ENCODE peak calls at places on chromosomes 7 and 10, in five cellular contexts. O is HCT116, G is K562, V is HepG2, W is GM12878. Q is an unnamed sample.

GRCh38 chr7:84697506-84697905 is 489.4 kb downstream of the SEMA3D start:
- DNase-seq in O (no peak), G (no peak), V (no peak), W (no peak), Q (no peak)

GRCh38 chr7:157004839-157005455 is 5.5 kb downstream of the MNX1 start:
- DNase-seq in O (no peak), G (no peak), V (no peak), W (no peak), Q (no peak)

GRCh38 chr10:71006497-71006896 is 118.1 kb upstream of the PCBD1 start:
- DNase-seq in O (no peak), G (no peak), V (no peak), W (no peak), Q (no peak)

GRCh38 chr10:59181668-59182067 is 5.2 kb downstream of the PHYHIPL start:
- DNase-seq in O (peak), G (no peak), V (peak), W (peak), Q (no peak)

GRCh38 chr7:29105191-29105590 is 41.1 kb downstream of the CPVL start:
- DNase-seq in O (peak), G (no peak), V (no peak), W (no peak), Q (no peak)

GRCh38 chr7:41711283-41712064 is 8.6 kb upstream of the INHBA start:
- DNase-seq in O (no peak), G (peak), V (peak), W (no peak), Q (no peak)

GRCh38 chr10:49381111-49381900 is 14.6 kb downstream of the DRGX start:
- DNase-seq in O (no peak), G (no peak), V (no peak), W (no peak), Q (no peak)

GRCh38 chr10:120184547-120185337 is 272.3 kb upstream of the PLPP4 start:
- DNase-seq in O (no peak), G (no peak), V (no peak), W (no peak), Q (no peak)

GRCh38 chr7:105978974-105979373 is 15.9 kb downstream of the CDHR3 start:
- DNase-seq in O (no peak), G (no peak), V (no peak), W (no peak), Q (no peak)

GRCh38 chr7:151897201-151897711 is 20.3 kb upstream of the PRKAG2 start:
- DNase-seq in O (no peak), G (no peak), V (no peak), W (no peak), Q (peak)
- TF ChIP-seq SP1 in O (no peak), G (no peak), V (no peak), W (no peak), Q (no peak)

DNA sequence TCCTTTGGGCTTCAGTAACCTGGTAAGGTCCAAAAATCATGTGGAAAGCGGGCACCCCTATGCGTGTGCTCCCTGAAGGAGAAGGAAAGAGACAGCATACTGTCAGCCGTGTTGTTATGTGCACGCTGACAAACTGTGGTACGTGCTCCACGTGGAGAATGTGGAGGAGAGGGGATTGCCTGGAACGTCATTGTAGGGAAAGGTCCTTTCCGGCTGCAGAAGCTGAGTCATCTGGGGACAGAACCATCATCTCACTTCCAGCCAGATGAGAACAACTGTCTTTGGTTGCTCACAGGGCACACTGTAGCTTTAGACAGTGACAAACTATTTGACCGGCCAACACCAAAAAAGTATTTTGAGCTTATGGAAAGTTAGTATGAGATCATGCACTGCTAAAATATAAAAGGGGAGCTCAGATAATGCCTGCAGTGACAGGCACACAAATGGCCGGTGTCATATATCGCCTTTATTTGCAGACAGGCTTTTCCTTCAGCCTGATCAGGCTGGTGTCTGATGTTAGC is 38.8 kb upstream of the GRB10 start:
- DNase-seq in O (no peak), G (peak), V (peak), W (no peak), Q (no peak)
- TF ChIP-seq RAD21 in O (no peak), G (no peak), V (no peak), W (no peak), Q (no peak)

GRCh38 chr10:34629120-34629519 is 186.0 kb downstream of the PARD3 start:
- DNase-seq in O (no peak), G (no peak), V (no peak), W (no peak), Q (no peak)

GRCh38 chr10:34626158-34626557 is 188.9 kb downstream of the PARD3 start:
- DNase-seq in O (no peak), G (no peak), V (no peak), W (no peak), Q (no peak)

GRCh38 chr10:34627331-34627730 is 187.8 kb downstream of the PARD3 start:
- DNase-seq in O (no peak), G (no peak), V (no peak), W (no peak), Q (no peak)

GRCh38 chr10:34627741-34628140 is 187.4 kb downstream of the PARD3 start:
- DNase-seq in O (no peak), G (no peak), V (peak), W (no peak), Q (no peak)

GRCh38 chr10:34628174-34628802 is 186.8 kb downstream of the PARD3 start:
- DNase-seq in O (no peak), G (peak), V (peak), W (no peak), Q (no peak)
- TF ChIP-seq SP1 in O (no peak), G (no peak), V (no peak), W (no peak), Q (no peak)

DNA sequence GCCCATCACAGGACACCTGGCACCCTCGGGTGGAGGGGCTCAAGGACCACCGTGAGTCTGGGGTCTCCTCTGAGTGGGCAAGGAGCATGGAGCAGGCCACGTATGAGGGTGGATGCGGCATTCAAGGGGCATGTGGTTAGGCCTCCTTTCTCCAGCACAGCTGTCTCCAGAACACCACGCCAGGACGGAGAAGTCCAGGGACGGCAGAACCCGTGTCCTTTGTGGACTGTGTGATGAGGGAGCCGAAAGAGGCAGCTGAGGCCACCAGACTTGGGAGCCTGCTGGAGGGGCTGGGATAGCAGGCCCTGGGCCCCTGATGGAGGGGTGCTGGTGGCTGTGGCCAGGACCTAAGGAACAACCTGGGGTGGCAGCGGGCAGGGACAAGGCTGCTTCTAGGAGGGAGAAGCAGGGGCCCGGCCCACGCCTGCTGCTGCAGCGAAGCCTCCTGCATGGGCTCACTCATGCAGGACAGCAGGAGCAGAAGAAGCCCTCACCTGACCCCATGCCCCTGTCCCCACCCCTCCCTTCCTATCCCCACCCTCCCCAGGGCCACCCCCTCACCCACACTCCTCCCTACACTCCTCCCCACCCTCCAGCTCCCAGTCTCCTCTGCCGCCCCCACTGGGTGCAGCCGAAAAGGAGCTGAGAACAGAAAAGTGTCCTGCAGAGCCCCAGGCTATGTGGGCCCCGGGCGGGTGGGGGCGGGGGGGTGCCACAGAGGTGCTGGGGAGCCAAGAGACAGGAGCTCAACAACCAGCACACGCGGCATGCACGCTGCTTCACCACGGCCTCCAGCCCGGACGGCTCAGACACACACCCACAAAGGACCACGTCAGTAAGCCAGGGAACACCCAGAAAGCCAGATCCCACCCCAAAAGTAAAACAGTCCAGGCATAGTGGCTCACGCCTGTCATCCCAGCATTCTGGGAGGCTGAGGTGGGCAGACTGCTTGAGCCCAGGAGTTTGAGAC is 29.7 kb downstream of the ZFAND2A start:
- DNase-seq in O (no peak), G (no peak), V (no peak), W (no peak), Q (no peak)
- TF ChIP-seq RAD21 in O (no peak), G (no peak), V (no peak), W (no peak), Q (no peak)

DNA sequence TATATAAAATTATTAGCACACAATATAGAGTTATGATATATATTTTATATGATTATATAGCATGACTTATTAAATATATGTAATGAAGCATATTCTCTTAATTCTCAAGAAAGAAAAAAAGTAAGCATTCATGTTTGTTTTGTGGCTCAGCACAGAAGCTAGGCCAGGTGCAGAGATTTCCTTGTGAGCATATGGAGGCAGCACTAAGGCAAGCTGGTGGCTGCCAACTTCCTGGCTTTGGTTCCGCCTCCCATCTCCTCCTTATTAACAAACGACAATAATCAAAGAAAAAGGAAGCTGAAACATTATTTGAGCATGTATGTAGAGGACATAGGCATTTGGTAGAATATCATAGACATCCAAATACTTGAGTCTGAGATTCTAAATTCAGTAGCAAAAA is 130.3 kb downstream of the ST7 start:
- DNase-seq in O (no peak), G (no peak), V (no peak), W (no peak), Q (no peak)
- TF ChIP-seq SP1 in O (no peak), G (no peak), V (no peak), W (no peak), Q (no peak)

DNA sequence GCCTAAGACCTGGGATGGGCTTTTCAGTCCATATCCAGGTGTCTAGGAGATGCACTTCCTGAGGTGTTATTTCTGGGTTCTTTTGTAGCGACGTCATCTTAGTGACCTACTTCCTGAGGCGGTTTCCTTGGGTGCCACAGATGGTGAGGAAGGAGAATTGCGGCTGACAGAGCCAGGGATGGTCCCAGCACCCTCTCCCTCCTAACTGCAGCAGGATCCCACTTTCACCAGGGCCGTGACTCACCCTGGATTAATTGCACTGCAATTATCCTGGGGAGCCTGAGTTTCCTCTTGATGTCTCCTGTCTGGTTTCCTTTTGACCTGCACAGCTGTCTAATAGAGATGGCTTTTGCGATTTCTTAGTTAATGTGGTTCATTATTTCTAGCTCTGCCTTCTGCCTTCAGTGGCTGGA is 271.7 kb downstream of the TCF7L2 start:
- DNase-seq in O (peak), G (no peak), V (no peak), W (no peak), Q (no peak)
- TF ChIP-seq RAD21 in O (no peak), G (no peak), V (no peak), W (no peak), Q (peak)

DNA sequence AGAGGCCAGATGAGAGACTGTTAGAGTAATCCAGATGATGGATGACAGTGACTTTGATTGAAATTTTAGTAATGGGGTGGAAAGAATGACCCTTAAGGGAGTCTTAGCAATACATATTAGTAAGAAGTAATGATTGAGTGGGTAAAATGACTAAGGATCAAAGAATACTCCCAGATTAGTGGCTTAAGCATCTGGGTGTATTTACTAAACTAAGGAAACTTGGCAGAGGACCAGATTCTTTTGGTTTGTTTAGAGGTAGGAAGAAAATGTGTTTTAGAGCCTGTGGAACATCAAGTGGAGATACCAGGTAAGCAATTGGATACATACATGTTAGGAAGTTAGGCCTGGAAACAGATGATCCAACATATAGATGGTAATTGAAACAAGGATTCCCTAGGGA is 58.8 kb upstream of the ADRA2A start:
- DNase-seq in O (no peak), G (no peak), V (no peak), W (no peak), Q (no peak)
- TF ChIP-seq SP1 in O (no peak), G (no peak), V (no peak), W (no peak), Q (no peak)

DNA sequence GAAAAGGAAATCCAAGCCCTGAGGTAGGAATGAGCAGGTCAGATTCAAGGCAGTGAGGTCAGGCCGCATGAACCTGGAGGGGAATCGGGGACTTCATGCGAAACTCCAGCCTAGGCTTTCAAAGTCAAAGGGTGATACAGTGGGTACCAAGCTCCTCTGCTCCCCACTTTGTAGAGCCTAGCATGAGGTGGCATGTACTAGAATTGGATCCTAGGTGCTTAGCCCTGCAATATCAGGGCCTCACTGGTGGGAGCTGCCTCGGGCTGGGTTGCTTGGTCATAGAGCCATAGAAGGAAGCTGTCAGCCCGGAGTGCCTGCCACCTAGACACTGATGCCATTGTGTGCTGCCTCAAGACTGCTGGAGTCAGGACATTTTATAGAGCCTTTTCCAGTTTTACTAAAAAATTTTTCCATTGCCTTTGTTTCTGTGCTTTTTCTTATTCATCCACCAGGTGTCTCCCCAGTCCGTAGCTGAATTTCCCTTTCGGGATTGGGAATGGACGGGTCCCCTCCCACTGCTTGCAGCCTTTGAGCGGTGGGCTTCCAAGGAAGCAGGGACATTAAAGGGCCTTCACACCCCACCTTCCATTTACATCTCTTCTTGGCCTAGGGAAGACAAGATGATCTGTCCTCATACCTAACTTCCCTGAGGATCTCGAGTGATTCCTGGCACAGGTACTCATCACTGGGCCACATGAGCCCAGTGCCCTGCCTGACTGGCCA is 5.5 kb upstream of the LZTS2 start:
- DNase-seq in O (no peak), G (peak), V (no peak), W (no peak), Q (no peak)
- TF ChIP-seq RAD21 in O (no peak), G (peak), V (peak), W (no peak), Q (peak)

GRCh38 chr7:135205850-135206249 is 5.5 kb downstream of the WDR91 start:
- DNase-seq in O (no peak), G (no peak), V (no peak), W (no peak), Q (no peak)

GRCh38 chr7:135204876-135205275 is 6.5 kb downstream of the WDR91 start:
- DNase-seq in O (no peak), G (no peak), V (no peak), W (no peak), Q (no peak)

GRCh38 chr7:135201350-135201749 is 10.0 kb downstream of the WDR91 start:
- DNase-seq in O (no peak), G (no peak), V (no peak), W (no peak), Q (no peak)

GRCh38 chr7:135206887-135207738 is 4.2 kb downstream of the WDR91 start:
- DNase-seq in O (no peak), G (no peak), V (no peak), W (peak), Q (no peak)

GRCh38 chr7:135204271-135204872 is 7.0 kb downstream of the WDR91 start:
- DNase-seq in O (no peak), G (no peak), V (no peak), W (no peak), Q (no peak)
- TF ChIP-seq SP1 in O (no peak), G (no peak), V (no peak), W (no peak), Q (no peak)

GRCh38 chr10:44951827-44952226 is 7.8 kb upstream of the RASSF4 start:
- DNase-seq in O (no peak), G (no peak), V (no peak), W (no peak), Q (peak)

GRCh38 chr10:44954962-44955361 is 4.6 kb upstream of the RASSF4 start:
- DNase-seq in O (no peak), G (no peak), V (no peak), W (no peak), Q (no peak)

GRCh38 chr10:44950326-44951225 is 9.0 kb upstream of the RASSF4 start:
- DNase-seq in O (no peak), G (no peak), V (no peak), W (no peak), Q (peak)

GRCh38 chr10:44955408-44956070 is 4.1 kb upstream of the RASSF4 start:
- DNase-seq in O (no peak), G (no peak), V (no peak), W (no peak), Q (no peak)

DNA sequence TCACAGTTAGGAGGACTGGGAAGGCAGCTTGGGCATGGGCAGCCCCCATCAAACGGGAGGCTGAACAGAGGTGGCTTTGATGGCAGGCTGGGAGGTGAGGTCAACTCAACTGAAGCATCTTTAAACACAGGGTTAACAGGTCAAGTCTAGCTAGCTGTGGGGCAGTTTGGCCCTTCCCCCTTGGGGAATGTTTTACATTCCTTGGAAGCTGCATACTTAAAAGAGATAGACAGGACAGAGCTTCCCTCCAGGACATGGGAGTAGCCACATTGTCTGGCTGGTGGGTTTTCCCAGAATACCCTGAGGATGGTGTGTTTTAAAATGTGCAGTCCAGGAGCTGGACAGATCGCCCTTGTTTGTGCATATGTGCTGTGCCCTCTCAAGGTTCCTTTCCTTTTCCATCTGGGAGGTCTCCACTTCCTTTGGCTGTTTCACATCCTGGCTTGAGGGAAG is 6.8 kb upstream of the RASSF4 start:
- DNase-seq in O (no peak), G (no peak), V (peak), W (no peak), Q (no peak)
- TF ChIP-seq RAD21 in O (no peak), G (no peak), V (no peak), W (no peak), Q (no peak)

Q was measured in H1.